ENCODE peak calls at places on chromosomes 11 and 22, in four cellular contexts. H, D, U and Q are unnamed samples.

GRCh38 chr22:45164217-45165123 is 745 bp downstream of the NUP50 start:
- DNase-seq in H (peak), U (no peak), D (no peak), Q (no peak)

GRCh38 chr11:32538804-32539203 is 44.8 kb upstream of the EIF3M start:
- DNase-seq in U (no peak), D (no peak), H (no peak), Q (peak)

GRCh38 chr11:117871160-117871559 is 5.3 kb downstream of the FXYD6 start:
- DNase-seq in D (no peak), H (no peak), U (no peak), Q (no peak)

GRCh38 chr11:120413480-120413879 is 77.3 kb downstream of the ARHGEF12 start:
- DNase-seq in D (peak), U (peak), H (no peak), Q (no peak)

GRCh38 chr22:30078320-30079311 is 1.6 kb upstream of the HORMAD2 start:
- DNase-seq in H (peak), U (no peak), D (no peak), Q (peak)

GRCh38 chr11:12289667-12290476 is 87.5 kb upstream of the PARVA start:
- DNase-seq in D (no peak), U (no peak), H (no peak), Q (peak)

GRCh38 chr11:100739636-100740035 is 52.5 kb downstream of the ARHGAP42 start:
- DNase-seq in U (peak), D (peak), H (no peak), Q (no peak)

GRCh38 chr22:49961601-49962011 is 1.0 kb downstream of the PIM3 start:
- DNase-seq in U (no peak), H (no peak), D (no peak), Q (no peak)

GRCh38 chr11:92627615-92628201 is 341.7 kb upstream of the MTNR1B start:
- DNase-seq in U (peak), D (no peak), H (no peak), Q (no peak)

GRCh38 chr11:1219836-1220810 is 2.7 kb upstream of the MUC5B start:
- DNase-seq in D (no peak), H (no peak), U (no peak), Q (no peak)

GRCh38 chr11:44315947-44316387 is 6.0 kb upstream of the ALX4 start:
- DNase-seq in U (no peak), D (no peak), H (no peak), Q (no peak)

GRCh38 chr11:67239795-67240574 is 26.3 kb upstream of the GRK2 start:
- DNase-seq in U (peak), D (peak), H (peak), Q (peak)

GRCh38 chr22:46499798-46500174 is 37.6 kb downstream of the CELSR1 start:
- DNase-seq in U (no peak), H (no peak), D (no peak), Q (no peak)

GRCh38 chr22:46501701-46502100 is 35.7 kb downstream of the CELSR1 start:
- DNase-seq in U (peak), H (no peak), D (peak), Q (no peak)

GRCh38 chr22:46502346-46502745 is 35.1 kb downstream of the CELSR1 start:
- DNase-seq in H (no peak), D (no peak), U (no peak), Q (no peak)

GRCh38 chr22:46502776-46503175 is 34.6 kb downstream of the CELSR1 start:
- DNase-seq in H (no peak), D (no peak), U (no peak), Q (no peak)

GRCh38 chr22:46500201-46500600 is 37.2 kb downstream of the CELSR1 start:
- DNase-seq in U (no peak), D (no peak), H (no peak), Q (no peak)
- H3K4me3 ChIP-seq in U (no peak), D (no peak), H (no peak), Q (no peak)

GRCh38 chr11:3055881-3056280 is 1.3 kb downstream of the CARS1 start:
- DNase-seq in H (no peak), U (no peak), D (no peak), Q (no peak)
- H3K4me3 ChIP-seq in H (peak), U (peak), D (peak), Q (peak)

GRCh38 chr11:123100378-123101085 is 38.6 kb upstream of the HSPA8 start:
- DNase-seq in H (no peak), D (no peak), U (no peak), Q (no peak)
- H3K4me3 ChIP-seq in H (no peak), D (no peak), U (no peak), Q (no peak)

GRCh38 chr11:116579857-116580727 is 192.7 kb downstream of the BUD13 start:
- DNase-seq in U (no peak), D (no peak), H (no peak), Q (no peak)
- H3K4me3 ChIP-seq in U (no peak), D (no peak), H (no peak), Q (no peak)

GRCh38 chr11:48043998-48044512 is 63.7 kb downstream of the PTPRJ start:
- DNase-seq in D (no peak), U (no peak), H (no peak), Q (no peak)

GRCh38 chr11:48044577-48044976 is 64.2 kb downstream of the PTPRJ start:
- DNase-seq in H (no peak), U (no peak), D (no peak), Q (no peak)

GRCh38 chr11:48045536-48045935 is 65.2 kb downstream of the PTPRJ start:
- DNase-seq in H (no peak), U (no peak), D (no peak), Q (no peak)

GRCh38 chr11:48041877-48042698 is 61.7 kb downstream of the PTPRJ start:
- DNase-seq in H (no peak), U (no peak), D (no peak), Q (no peak)

GRCh38 chr11:48043111-48043997 is 63.0 kb downstream of the PTPRJ start:
- DNase-seq in D (no peak), U (no peak), H (no peak), Q (peak)
- H3K4me3 ChIP-seq in D (no peak), U (no peak), H (no peak), Q (no peak)

DNA sequence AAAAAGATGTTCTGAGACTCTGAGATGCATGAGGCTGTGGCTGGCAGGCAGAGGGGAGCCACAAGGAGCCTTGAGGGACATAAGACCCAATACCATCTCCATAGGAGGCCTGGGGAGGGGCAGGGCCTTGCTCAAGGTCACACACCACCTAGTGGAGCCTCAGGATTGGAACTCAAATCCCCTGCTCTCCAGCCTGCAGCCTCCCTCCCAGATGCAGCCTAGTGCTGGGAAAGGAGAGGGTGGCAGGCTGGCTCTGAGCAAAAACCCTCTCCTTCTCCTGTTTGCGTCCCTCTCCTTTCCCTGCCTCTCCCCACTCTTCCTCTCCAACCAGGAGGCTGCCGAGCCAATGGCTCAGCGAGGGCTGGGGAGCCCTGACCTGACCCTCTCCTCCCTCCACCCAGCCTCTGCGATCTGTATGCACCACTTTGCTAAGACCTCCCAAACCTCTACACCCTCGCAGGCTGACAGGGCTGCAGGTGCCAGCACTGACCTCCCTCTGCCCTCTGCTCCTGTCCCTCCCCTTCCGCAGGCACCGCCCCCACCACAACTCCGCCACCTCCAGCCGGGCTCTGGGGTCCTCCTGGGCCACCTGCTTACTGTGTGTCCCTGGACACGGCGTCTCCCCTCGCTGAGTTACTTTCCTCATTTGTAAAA is 14.7 kb downstream of the IGLL1 start:
- DNase-seq in U (no peak), D (no peak), H (no peak), Q (no peak)
- H3K4me3 ChIP-seq in U (no peak), D (no peak), H (peak), Q (no peak)